ENCODE peak calls at places on chromosomes 6 and 20, in eight cellular contexts. L is adrenal gland, H is Peyer's patch, B is esophagus squamous epithelium, A is heart left ventricle, W is sigmoid colon, P is ovary, C is prostate gland. I is an unnamed sample.
A peak's percentile ranks its signal among the peaks of the same experiment; 100 is the strongest.

GRCh38 chr20:50532231-50532630 is 22.0 kb downstream of the PTPN1 start:
- DNase-seq in L (no peak), C (no peak), H (no peak), P (no peak), B (no peak), A (no peak), W (no peak), I (no peak)

GRCh38 chr20:23304616-23305015 is 46.0 kb upstream of the NXT1 start:
- DNase-seq in H (peak; percentile 38), A (no peak), P (no peak), W (peak; percentile 56), B (no peak), C (no peak), L (no peak), I (no peak)

GRCh38 chr6:84166395-84166794 is 61.0 kb downstream of the CEP162 start:
- DNase-seq in B (no peak), H (no peak), W (no peak), P (no peak), A (no peak), L (no peak), C (no peak), I (no peak)

GRCh38 chr6:33716379-33716778 is 4.9 kb upstream of the UQCC2 start:
- DNase-seq in W (no peak), L (no peak), B (no peak), C (no peak), A (no peak), P (no peak), H (no peak), I (no peak)

GRCh38 chr6:44933113-44933512 is 395.0 kb upstream of the RUNX2 start:
- DNase-seq in H (no peak), C (no peak), L (no peak), W (no peak), A (no peak), B (no peak), P (no peak), I (no peak)

GRCh38 chr20:19783966-19784401 is 25.9 kb downstream of the RIN2 start:
- DNase-seq in P (no peak), B (no peak), L (peak; percentile 74), W (peak; percentile 57), C (peak; percentile 46), A (peak; percentile 44), H (no peak), I (no peak)

GRCh38 chr6:169976301-169977081 is 225.1 kb downstream of the ERMARD start:
- DNase-seq in L (no peak), C (no peak), P (no peak), B (no peak), A (no peak), H (peak; percentile 41), W (peak; percentile 60), I (peak; percentile 78)

GRCh38 chr6:7156666-7157278 is 49.0 kb downstream of the RREB1 start:
- DNase-seq in A (no peak), H (no peak), W (no peak), L (no peak), B (no peak), P (no peak), C (no peak), I (no peak)

GRCh38 chr20:50838322-50838625 is 43.4 kb downstream of the BCAS4 start:
- DNase-seq in C (no peak), H (no peak), B (no peak), W (no peak), A (no peak), L (no peak), P (no peak), I (no peak)

GRCh38 chr6:158185729-158186456 is 17.7 kb downstream of the GTF2H5 start:
- DNase-seq in C (no peak), A (no peak), L (peak; percentile 57), H (no peak), P (no peak), B (no peak), W (no peak), I (no peak)

GRCh38 chr6:169213814-169214520 is 39.7 kb downstream of the THBS2 start:
- DNase-seq in A (no peak), P (peak; percentile 60), W (peak; percentile 69), B (no peak), C (no peak), H (no peak), L (peak; percentile 14), I (no peak)

GRCh38 chr6:118784641-118785164 is 109.2 kb upstream of the ASF1A start:
- DNase-seq in W (no peak), P (peak; percentile 78), B (no peak), L (no peak), A (peak; percentile 8), H (no peak), C (no peak), I (no peak)

GRCh38 chr20:49843139-49843538 is 30.5 kb downstream of the SLC9A8 start:
- DNase-seq in C (no peak), B (no peak), A (no peak), L (no peak), W (no peak), P (no peak), H (no peak), I (no peak)

GRCh38 chr6:31035862-31036497 is 25.7 kb downstream of the MUC22 start:
- DNase-seq in B (no peak), C (no peak), P (no peak), H (no peak), L (no peak), A (no peak), W (no peak), I (no peak)

DNA sequence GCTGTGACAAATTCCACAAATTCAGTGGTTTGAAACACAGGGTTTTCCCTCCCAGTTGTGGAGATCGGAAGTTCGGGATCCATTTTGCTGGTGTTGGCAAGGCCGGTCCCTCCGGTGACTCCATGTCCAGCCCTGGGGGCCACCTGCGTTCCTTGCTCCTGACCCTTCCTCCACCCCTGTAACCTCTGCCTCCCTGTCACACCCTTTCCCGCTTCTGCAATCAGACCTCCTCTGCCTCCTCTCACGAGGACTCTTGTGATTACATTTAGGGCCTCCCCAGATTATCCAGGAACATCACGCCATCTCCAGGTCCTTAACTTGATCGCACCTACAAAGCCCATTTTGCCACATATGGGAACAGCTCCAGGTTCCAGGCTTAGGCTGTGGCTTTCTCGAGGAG is 12.5 kb downstream of the RPS6KA2 start:
- DNase-seq in P (no peak), H (no peak), W (no peak), C (no peak), B (no peak), A (no peak), L (no peak), I (no peak)
- TF ChIP-seq CTCF in P (no peak), H (no peak), W (no peak), C (no peak), B (no peak), A (no peak), L (no peak), I (no peak)

DNA sequence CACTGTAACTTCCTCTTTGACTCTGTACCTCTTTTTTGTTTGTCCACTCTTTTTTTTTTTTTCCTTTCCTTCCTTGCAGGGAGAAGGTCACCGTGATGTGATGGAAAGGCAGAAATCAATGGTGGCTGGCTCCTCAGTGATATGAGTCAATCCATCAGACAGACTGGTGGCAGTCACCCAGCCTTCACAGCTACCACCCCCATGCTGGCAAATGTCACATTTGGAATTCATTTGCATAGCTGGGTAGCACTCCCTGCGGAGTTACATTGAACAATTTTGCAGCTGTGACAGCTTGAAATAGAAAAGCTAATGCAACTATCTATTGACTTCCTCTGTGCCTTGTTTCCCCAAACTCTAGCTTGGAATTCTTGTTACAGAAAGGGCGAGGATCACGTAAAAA is 668.5 kb downstream of the C6orf118 start:
- DNase-seq in A (no peak), L (no peak), C (no peak), W (no peak), H (no peak), B (no peak), P (no peak), I (no peak)
- H3K4me3 ChIP-seq in A (no peak overlapping the region), L (no peak overlapping the region), C (no peak overlapping the region), W (no peak overlapping the region), H (no peak overlapping the region), B (no peak overlapping the region), P (no peak overlapping the region), I (no peak overlapping the region)

DNA sequence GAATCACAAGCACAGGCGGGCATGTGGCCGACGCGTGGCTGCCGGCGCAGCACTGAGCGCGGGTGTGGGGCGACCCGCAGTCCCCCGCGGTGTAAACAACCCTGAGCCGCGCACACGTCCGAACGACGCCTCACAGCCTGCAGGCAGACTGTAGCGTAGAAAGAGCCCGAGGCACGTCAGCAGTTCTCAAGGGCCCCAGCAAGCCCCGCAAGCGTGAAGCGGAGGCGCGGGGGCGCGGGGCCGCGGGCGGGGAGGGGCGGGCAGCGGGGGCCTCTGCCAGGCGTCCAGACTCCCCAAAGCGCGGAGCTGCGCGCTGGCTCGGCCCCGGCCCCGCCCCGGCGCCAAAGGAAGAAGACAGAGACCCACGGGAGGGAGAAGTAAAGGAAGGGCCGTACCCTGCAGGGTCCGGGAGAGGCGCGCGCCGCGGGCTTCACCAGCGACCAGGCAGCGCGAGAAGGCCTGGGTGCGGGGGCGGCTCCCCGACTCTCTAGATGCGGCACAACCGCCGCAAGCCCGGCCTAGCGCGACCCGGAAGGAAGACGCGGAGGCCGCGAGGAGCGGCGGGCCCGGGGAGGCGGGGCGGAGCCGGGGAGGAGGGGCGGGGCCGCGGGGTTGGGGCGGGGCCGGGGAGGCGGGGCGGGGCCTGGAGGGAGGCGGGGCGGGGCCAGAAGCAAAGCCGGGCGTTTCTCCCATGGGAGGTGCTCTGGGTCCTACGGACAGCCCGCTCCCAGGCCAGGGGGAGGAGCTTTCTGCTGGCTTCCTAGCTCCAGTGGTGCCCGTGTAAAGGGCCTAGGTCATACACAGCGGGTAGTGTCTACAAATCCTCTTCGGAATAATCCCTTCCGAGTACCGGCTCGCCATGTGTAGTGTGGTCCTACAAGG is at the start of gene FBXL4:
- DNase-seq in L (peak; percentile 91), H (peak; percentile 92), W (peak; percentile 92), C (peak; percentile 68), P (peak; percentile 85), B (peak; percentile 46), A (peak; percentile 84), I (peak; percentile 68)
- TF ChIP-seq POLR2A in L (peak; percentile 33), H (peak; percentile 52), W (peak; percentile 50), C (peak; percentile 72), P (peak; percentile 42), B (peak; percentile 80), A (no peak), I (no peak)

DNA sequence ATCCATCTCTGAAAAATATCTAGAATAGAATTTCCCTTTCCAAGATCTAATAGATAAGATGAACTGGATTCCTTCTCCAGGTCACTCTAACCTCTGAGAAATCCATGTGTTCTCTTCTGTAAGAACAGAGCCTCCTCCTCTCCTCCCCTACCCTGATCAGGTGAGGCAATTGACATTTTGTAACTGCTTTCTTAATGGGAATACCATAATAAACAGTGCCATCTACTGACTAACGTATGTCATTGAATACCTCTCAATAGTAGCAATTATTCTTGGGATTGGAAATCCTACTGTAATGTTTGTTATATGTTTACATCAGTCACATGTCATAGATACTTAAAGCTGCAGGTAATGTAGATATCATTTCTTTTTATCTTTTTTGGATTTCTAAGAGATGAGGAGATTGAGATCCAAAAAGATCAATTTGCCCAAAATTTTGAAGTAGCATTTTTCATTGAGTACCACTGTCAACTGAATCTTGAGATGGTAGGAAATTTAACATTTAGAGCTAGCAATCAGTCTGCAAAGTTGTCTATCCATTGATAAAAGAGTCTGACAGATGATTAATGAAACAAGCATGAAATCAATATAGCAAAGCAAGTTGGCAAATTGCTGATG is 365.8 kb upstream of the HSF2 start:
- DNase-seq in C (peak; percentile 14), A (no peak), W (no peak), P (no peak), H (no peak), B (no peak), L (peak; percentile 8), I (no peak)
- TF ChIP-seq CTCF in C (peak; percentile 70), A (peak; percentile 62), W (peak; percentile 43), P (peak; percentile 52), H (peak; percentile 64), B (peak; percentile 25), L (peak; percentile 81), I (no peak)

I was measured in lower leg skin.